ENCODE peak calls at places on chromosomes 3 and 15, in four cellular contexts. One of them, this sample, is unnamed.
A peak's percentile ranks its signal among the peaks of the same experiment; 100 is the strongest.

GRCh38 chr3:125105116-125105515 is 49.3 kb upstream of the HEG1 start:
- DNase-seq in HL-60: no peak
- DNase-seq in RPMI7951: no peak
- DNase-seq in AML-193: no peak
- DNase-seq in this sample: no peak

GRCh38 chr3:71718069-71718468 is 7.1 kb downstream of the EIF4E3 start:
- DNase-seq in HL-60: no peak
- DNase-seq in AML-193: no peak
- DNase-seq in RPMI7951: no peak
- DNase-seq in this sample: no peak

GRCh38 chr15:70328137-70329115 is 230.7 kb upstream of the TLE3 start:
- DNase-seq in RPMI7951: peak; percentile 91
- DNase-seq in HL-60: no peak
- DNase-seq in AML-193: peak; percentile 47
- DNase-seq in this sample: peak; percentile 44

GRCh38 chr3:52086939-52087675 is 30.7 kb upstream of the DUSP7 start:
- DNase-seq in HL-60: peak; percentile 85
- DNase-seq in AML-193: peak; percentile 35
- DNase-seq in RPMI7951: peak; percentile 47
- DNase-seq in this sample: peak; percentile 64

GRCh38 chr3:37588761-37589160 is 272.9 kb upstream of the CTDSPL start:
- DNase-seq in RPMI7951: no peak
- DNase-seq in AML-193: no peak
- DNase-seq in HL-60: no peak
- DNase-seq in this sample: no peak

GRCh38 chr3:123105201-123106189 is 38.7 kb downstream of the PDIA5 start:
- DNase-seq in RPMI7951: no peak
- DNase-seq in HL-60: peak; percentile 14
- DNase-seq in AML-193: no peak
- DNase-seq in this sample: no peak

GRCh38 chr3:116057403-116058006 is 387.8 kb downstream of the LSAMP start:
- DNase-seq in HL-60: no peak
- DNase-seq in RPMI7951: peak; percentile 25
- DNase-seq in AML-193: no peak
- DNase-seq in this sample: no peak

GRCh38 chr3:129597087-129597791 is 9.2 kb downstream of the PLXND1 start:
- DNase-seq in HL-60: no peak
- DNase-seq in RPMI7951: no peak
- DNase-seq in AML-193: peak; percentile 62
- DNase-seq in this sample: peak; percentile 49

GRCh38 chr3:111667170-111667569 is 72.0 kb upstream of the ZBED2 start:
- DNase-seq in RPMI7951: no peak
- DNase-seq in AML-193: no peak
- DNase-seq in HL-60: no peak
- DNase-seq in this sample: no peak

GRCh38 chr15:80059786-80060489 is 462 bp downstream of the ZFAND6 start:
- DNase-seq in AML-193: peak; percentile 39
- DNase-seq in RPMI7951: peak; percentile 68
- DNase-seq in HL-60: no peak
- DNase-seq in this sample: peak; percentile 50

GRCh38 chr3:78337801-78338211 is 1297.9 kb downstream of the ROBO2 start:
- DNase-seq in RPMI7951: no peak
- DNase-seq in HL-60: no peak
- DNase-seq in AML-193: no peak
- DNase-seq in this sample: peak; percentile 10

GRCh38 chr15:92809064-92809879 is 90.9 kb upstream of the CHD2 start:
- DNase-seq in RPMI7951: peak; percentile 97
- DNase-seq in HL-60: peak; percentile 94
- DNase-seq in AML-193: peak; percentile 94
- DNase-seq in this sample: peak; percentile 97

GRCh38 chr15:34436956-34437442 is 609 bp downstream of the GOLGA8A start:
- DNase-seq in HL-60: no peak
- DNase-seq in RPMI7951: peak; percentile 53
- DNase-seq in AML-193: no peak
- DNase-seq in this sample: peak; percentile 42

GRCh38 chr15:40927497-40928346 is 1.4 kb upstream of the DLL4 start:
- DNase-seq in RPMI7951: no peak
- DNase-seq in AML-193: no peak
- DNase-seq in HL-60: no peak
- DNase-seq in this sample: no peak

GRCh38 chr15:40925863-40926658 is 3.1 kb upstream of the DLL4 start:
- DNase-seq in HL-60: no peak
- DNase-seq in AML-193: no peak
- DNase-seq in RPMI7951: peak; percentile 63
- DNase-seq in this sample: no peak

GRCh38 chr3:37271636-37272035 is 97.3 kb upstream of the LRRFIP2 start:
- DNase-seq in RPMI7951: no peak
- DNase-seq in AML-193: no peak
- DNase-seq in HL-60: no peak
- DNase-seq in this sample: no peak

GRCh38 chr3:42572278-42572677 is 9.5 kb downstream of the SEC22C start:
- DNase-seq in AML-193: peak; percentile 46
- DNase-seq in HL-60: no peak
- DNase-seq in RPMI7951: peak; percentile 61
- DNase-seq in this sample: peak; percentile 56

GRCh38 chr15:89998141-89998661 is 2.9 kb upstream of the ZNF710 start:
- DNase-seq in RPMI7951: peak; percentile 83
- DNase-seq in AML-193: no peak
- DNase-seq in HL-60: no peak
- DNase-seq in this sample: peak; percentile 88

GRCh38 chr3:193372783-193373182 is 5.8 kb downstream of the ATP13A5 start:
- DNase-seq in HL-60: no peak
- DNase-seq in AML-193: no peak
- DNase-seq in RPMI7951: no peak
- DNase-seq in this sample: no peak

GRCh38 chr3:107206141-107206540 is 171.1 kb upstream of the CCDC54 start:
- DNase-seq in RPMI7951: peak; percentile 73
- DNase-seq in AML-193: peak; percentile 49
- DNase-seq in HL-60: no peak
- DNase-seq in this sample: peak; percentile 72

GRCh38 chr3:156010829-156011228 is 109.5 kb upstream of the KCNAB1 start:
- DNase-seq in HL-60: no peak
- DNase-seq in RPMI7951: peak; percentile 7
- DNase-seq in AML-193: no peak
- DNase-seq in this sample: no peak

GRCh38 chr3:27758083-27758482 is 36.0 kb upstream of the EOMES start:
- DNase-seq in HL-60: no peak
- DNase-seq in RPMI7951: peak; percentile 91
- DNase-seq in AML-193: no peak
- DNase-seq in this sample: peak; percentile 83

GRCh38 chr15:64894395-64895056 is 17.2 kb upstream of the ANKDD1A start:
- DNase-seq in AML-193: no peak
- DNase-seq in HL-60: peak; percentile 56
- DNase-seq in RPMI7951: no peak
- DNase-seq in this sample: no peak

GRCh38 chr3:177150970-177151627 is 46.2 kb downstream of the TBL1XR1 start:
- DNase-seq in RPMI7951: peak; percentile 88
- DNase-seq in AML-193: no peak
- DNase-seq in HL-60: no peak
- DNase-seq in this sample: peak; percentile 90

GRCh38 chr3:195401959-195402358 is 40.9 kb downstream of the ACAP2 start:
- DNase-seq in HL-60: no peak
- DNase-seq in RPMI7951: no peak
- DNase-seq in AML-193: no peak
- DNase-seq in this sample: no peak

GRCh38 chr3:39106281-39107055 is 959 bp downstream of the GORASP1 start:
- DNase-seq in HL-60: no peak
- DNase-seq in RPMI7951: peak; percentile 17
- DNase-seq in AML-193: no peak
- DNase-seq in this sample: peak; percentile 51

GRCh38 chr3:114408763-114409162 is 114.9 kb downstream of the TIGIT start:
- DNase-seq in RPMI7951: peak; percentile 54
- DNase-seq in HL-60: no peak
- DNase-seq in AML-193: no peak
- DNase-seq in this sample: no peak

GRCh38 chr3:190533511-190534282 is 19.8 kb downstream of the IL1RAP start:
- DNase-seq in HL-60: no peak
- DNase-seq in AML-193: no peak
- DNase-seq in RPMI7951: peak; percentile 98
- DNase-seq in this sample: peak; percentile 95

This sample was measured in EL.